ENCODE peak calls at places on chromosomes 2 and 18, in four cellular contexts. Q is tibial artery, B is GM23338, L is esophagus muscularis mucosa. C is an unnamed sample. For H3K4me1, the result is how much of the 10 kb centered on the place peaks cover.

GRCh38 chr2:137944714-137945113 is 19.6 kb upstream of the HNMT start:
- DNase-seq in Q (no peak), L (peak), B (no peak), C (no peak)

GRCh38 chr18:60053747-60054304 is 154.0 kb downstream of the PMAIP1 start:
- DNase-seq in L (no peak), B (peak), Q (no peak), C (no peak)

GRCh38 chr18:31042391-31043181 is at the start of gene DSC3:
- DNase-seq in Q (peak), L (no peak), B (peak), C (peak)

GRCh38 chr2:20350105-20350712 is 435 bp downstream of the PUM2 start:
- DNase-seq in B (peak), Q (no peak), L (no peak), C (no peak)

GRCh38 chr2:169462896-169463695 is 16.2 kb upstream of the BBS5 start:
- DNase-seq in L (no peak), B (no peak), Q (no peak), C (no peak)

GRCh38 chr2:214706986-214707385 is 102.5 kb downstream of the BARD1 start:
- DNase-seq in Q (no peak), B (peak), L (no peak), C (no peak)

GRCh38 chr2:209348453-209348852 is 75.4 kb upstream of the MAP2 start:
- DNase-seq in Q (no peak), L (no peak), B (peak), C (no peak)

GRCh38 chr2:119352357-119352756 is 14.3 kb downstream of the C2orf76 start:
- DNase-seq in Q (no peak), L (no peak), B (peak), C (no peak)

GRCh38 chr2:230798769-230799399 is 65.9 kb upstream of the ITM2C start:
- DNase-seq in Q (no peak), B (peak), L (no peak), C (no peak)

GRCh38 chr2:186429095-186429494 is 57.0 kb upstream of the ZC3H15 start:
- DNase-seq in B (no peak), Q (no peak), L (no peak), C (no peak)

GRCh38 chr2:186423481-186423880 is 62.6 kb upstream of the ZC3H15 start:
- DNase-seq in Q (no peak), L (no peak), B (no peak), C (no peak)

GRCh38 chr2:186424265-186424664 is 61.8 kb upstream of the ZC3H15 start:
- DNase-seq in L (no peak), Q (no peak), B (peak), C (no peak)

GRCh38 chr2:186427970-186428369 is 58.1 kb upstream of the ZC3H15 start:
- DNase-seq in L (no peak), B (no peak), Q (no peak), C (no peak)

GRCh38 chr2:186426153-186427016 is 59.7 kb upstream of the ZC3H15 start:
- DNase-seq in Q (no peak), B (no peak), L (no peak), C (no peak)
- H3K4me1 ChIP-seq in Q (under half), B (under half), L (under half), C (under half)

GRCh38 chr2:177262958-177263450 is 1.5 kb downstream of the NFE2L2 start:
- DNase-seq in L (no peak), Q (no peak), B (no peak), C (no peak)
- H3K27ac ChIP-seq in L (peak), Q (peak), B (peak), C (no peak)

GRCh38 chr2:110106642-110107041 is 9.0 kb downstream of the MALL start:
- DNase-seq in B (no peak), Q (no peak), L (peak), C (no peak)
- H3K4me1 ChIP-seq in B (under half), Q (under half), L (under half), C (under half)

GRCh38 chr2:62467475-62468321 is 38.3 kb downstream of the TMEM17 start:
- DNase-seq in Q (no peak), L (no peak), B (peak), C (no peak)
- H3K27ac ChIP-seq in Q (no peak), L (peak), B (no peak), C (no peak)

GRCh38 chr2:46101557-46102220 is 195.5 kb upstream of the EPAS1 start:
- DNase-seq in Q (no peak), B (no peak), L (no peak), C (no peak)

DNA sequence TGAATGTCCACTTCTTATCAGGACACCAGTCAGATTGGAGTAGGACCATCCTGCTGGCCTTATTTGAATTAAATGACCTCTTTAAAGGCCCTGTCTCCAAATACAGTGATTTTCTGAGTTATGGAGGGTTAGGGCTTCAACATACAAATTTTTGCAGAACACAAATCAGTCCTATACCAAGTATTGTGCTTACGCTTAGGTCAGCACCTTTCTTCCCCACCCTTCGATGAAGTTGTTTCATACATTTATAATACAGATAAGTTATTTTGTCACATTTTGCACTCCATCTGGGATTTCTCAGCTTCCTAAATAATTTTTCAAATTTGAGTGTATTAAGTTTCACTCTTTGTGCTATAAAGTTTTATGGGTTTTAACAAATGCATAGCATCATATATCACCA is 190.5 kb upstream of the EPAS1 start:
- DNase-seq in L (no peak), Q (no peak), B (no peak), C (no peak)
- H3K4me1 ChIP-seq in L (under half), Q (under half), B (under half), C (under half)

GRCh38 chr18:10736984-10737383 is 211.2 kb downstream of the NAPG start:
- DNase-seq in L (no peak), Q (no peak), B (peak), C (no peak)

GRCh38 chr18:10744653-10745052 is 218.8 kb downstream of the NAPG start:
- DNase-seq in B (no peak), Q (no peak), L (peak), C (no peak)

DNA sequence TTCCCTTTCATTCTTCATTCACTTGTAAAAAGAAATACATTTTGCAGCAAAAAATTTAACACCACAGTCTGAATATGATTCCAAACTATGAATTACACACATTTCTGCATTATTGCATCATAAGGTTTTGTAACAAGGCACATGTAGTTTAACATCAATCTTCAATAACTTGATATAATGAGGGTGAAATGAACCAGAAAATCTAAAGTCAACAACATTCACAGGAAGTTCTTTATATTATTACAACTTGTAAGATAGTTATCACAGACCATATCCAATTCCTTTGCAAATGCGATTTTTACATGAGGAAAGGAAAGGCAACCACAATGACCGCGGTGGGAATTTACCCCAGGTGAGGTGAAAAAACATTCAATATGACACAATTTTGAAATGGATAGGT is 213.3 kb downstream of the NAPG start:
- DNase-seq in B (no peak), L (no peak), Q (no peak), C (no peak)
- H3K27ac ChIP-seq in B (no peak), L (no peak), Q (no peak), C (no peak)

GRCh38 chr2:65320042-65320711 is 92.5 kb downstream of the ACTR2 start:
- DNase-seq in Q (no peak), L (peak), B (peak), C (no peak)
- H3K4me1 ChIP-seq in Q (under half), L (under half), B (under half), C (under half)

C was measured in aorta.